ENCODE peak calls at places on chromosomes 6 and 20, in eight cellular contexts. G, O, T, X, M, N, B and I are unnamed samples.

GRCh38 chr6:33960345-33961313 is 156.8 kb upstream of the MLN start:
- DNase-seq in G (peak), N (no peak), M (no peak), B (no peak), X (no peak), T (no peak), O (no peak), I (no peak)

GRCh38 chr20:25584905-25585704 is at the start of gene NINL:
- DNase-seq in B (peak), N (peak), O (no peak), T (no peak), X (peak), G (peak), M (peak), I (peak)

GRCh38 chr20:15144911-15145310 is 807.5 kb upstream of the FLRT3 start:
- DNase-seq in O (no peak), X (no peak), G (no peak), M (no peak), T (no peak), N (no peak), B (no peak), I (no peak)

GRCh38 chr20:32203556-32204484 is 3.7 kb downstream of the PLAGL2 start:
- DNase-seq in G (no peak), B (no peak), X (no peak), N (no peak), T (no peak), O (no peak), M (no peak), I (no peak)

GRCh38 chr20:54431545-54431944 is 43.8 kb upstream of the DOK5 start:
- DNase-seq in T (no peak), X (no peak), G (no peak), B (peak), M (peak), N (no peak), O (peak), I (no peak)

GRCh38 chr6:117188627-117189201 is 76.6 kb upstream of the VGLL2 start:
- DNase-seq in T (peak), O (no peak), M (no peak), X (no peak), G (no peak), B (no peak), N (no peak), I (no peak)

GRCh38 chr6:336159-337114 is 44.1 kb downstream of the DUSP22 start:
- DNase-seq in B (no peak), X (no peak), M (no peak), N (no peak), G (no peak), O (no peak), T (peak), I (no peak)

GRCh38 chr20:56627122-56628014 is 1.7 kb upstream of the TFAP2C start:
- DNase-seq in M (no peak), B (no peak), T (no peak), G (peak), O (no peak), N (no peak), X (no peak), I (no peak)

GRCh38 chr6:136563386-136564152 is 13.3 kb upstream of the MAP7 start:
- DNase-seq in T (no peak), O (no peak), N (no peak), B (no peak), X (no peak), G (no peak), M (no peak), I (no peak)

GRCh38 chr20:59692139-59692538 is 87.8 kb downstream of the PHACTR3 start:
- DNase-seq in G (no peak), T (no peak), O (no peak), B (no peak), X (no peak), N (no peak), M (no peak), I (peak)

GRCh38 chr20:17538517-17539170 is 7.5 kb upstream of the BFSP1 start:
- DNase-seq in B (no peak), O (no peak), G (no peak), M (peak), N (no peak), X (no peak), T (peak), I (no peak)

GRCh38 chr20:47397652-47398301 is 41.3 kb upstream of the ZMYND8 start:
- DNase-seq in N (no peak), G (no peak), B (no peak), M (no peak), X (no peak), O (no peak), T (no peak), I (no peak)

GRCh38 chr6:5471044-5471443 is 209.7 kb downstream of the FARS2 start:
- DNase-seq in X (peak), T (peak), B (peak), G (peak), M (no peak), O (peak), N (peak), I (peak)

GRCh38 chr6:82971877-82972460 is 93.7 kb downstream of the UBE3D start:
- DNase-seq in B (no peak), X (no peak), O (no peak), T (no peak), N (no peak), M (no peak), G (no peak), I (no peak)

GRCh38 chr6:32982084-32982701 is 13.8 kb downstream of the BRD2 start:
- DNase-seq in B (no peak), T (peak), M (no peak), G (no peak), X (no peak), N (no peak), O (no peak), I (no peak)

GRCh38 chr6:170286246-170286933 is 4.5 kb downstream of the DLL1 start:
- DNase-seq in T (no peak), N (no peak), B (peak), G (peak), X (peak), M (peak), O (no peak), I (peak)

GRCh38 chr6:141484726-141485125 is 648.0 kb upstream of the GJE1 start:
- DNase-seq in B (no peak), N (no peak), M (no peak), X (no peak), O (no peak), T (peak), G (no peak), I (no peak)

GRCh38 chr6:77339926-77340325 is 123.4 kb downstream of the HTR1B start:
- DNase-seq in O (no peak), G (no peak), B (no peak), T (no peak), X (no peak), M (no peak), N (no peak), I (no peak)

GRCh38 chr6:98292812-98293211 is 541.6 kb upstream of the POU3F2 start:
- DNase-seq in N (no peak), M (no peak), T (no peak), X (no peak), O (no peak), B (no peak), G (no peak), I (no peak)

GRCh38 chr6:136069119-136069518 is 181.0 kb downstream of the MTFR2 start:
- DNase-seq in G (no peak), N (peak), O (no peak), M (peak), B (no peak), X (no peak), T (no peak), I (no peak)

GRCh38 chr6:55678330-55679224 is 99.6 kb upstream of the HMGCLL1 start:
- DNase-seq in B (no peak), X (no peak), M (no peak), O (no peak), N (no peak), G (peak), T (no peak), I (no peak)

GRCh38 chr20:33316958-33317357 is 33.9 kb downstream of the BPIFB1 start:
- DNase-seq in X (no peak), O (no peak), N (no peak), G (no peak), B (no peak), T (no peak), M (no peak), I (no peak)

GRCh38 chr20:22684072-22684762 is 99.8 kb upstream of the FOXA2 start:
- DNase-seq in N (peak), X (peak), M (peak), G (peak), T (peak), O (peak), B (peak), I (peak)

GRCh38 chr20:61809006-61809770 is 256.5 kb downstream of the TAF4 start:
- DNase-seq in X (peak), O (no peak), N (no peak), G (peak), B (no peak), T (no peak), M (no peak), I (no peak)

GRCh38 chr6:36999467-37000125 is 5.9 kb upstream of the FGD2 start:
- DNase-seq in M (no peak), B (no peak), O (no peak), X (no peak), G (no peak), N (no peak), T (no peak), I (no peak)

GRCh38 chr20:51447097-51447764 is 95.3 kb downstream of the NFATC2 start:
- DNase-seq in T (no peak), G (no peak), X (peak), N (peak), O (peak), M (peak), B (no peak), I (peak)

GRCh38 chr20:2680046-2680445 is 12.5 kb upstream of the EBF4 start:
- DNase-seq in M (no peak), O (no peak), G (no peak), B (no peak), T (no peak), X (no peak), N (no peak), I (no peak)

GRCh38 chr6:90285611-90286381 is 10.8 kb downstream of the BACH2 start:
- DNase-seq in X (peak), T (peak), M (peak), O (peak), N (peak), B (peak), G (peak), I (peak)

GRCh38 chr6:56693246-56693607 is 50.5 kb upstream of the DST start:
- DNase-seq in T (no peak), O (peak), G (no peak), X (peak), N (no peak), M (peak), B (peak), I (peak)

GRCh38 chr6:16477367-16478149 is 239.2 kb downstream of the GMPR start:
- DNase-seq in M (no peak), G (no peak), O (no peak), B (no peak), T (no peak), X (peak), N (no peak), I (peak)

GRCh38 chr6:86357877-86358276 is 579.5 kb upstream of the HTR1E start:
- DNase-seq in X (no peak), B (no peak), O (no peak), G (no peak), N (no peak), T (no peak), M (no peak), I (no peak)

GRCh38 chr6:118618676-118619377 is 32.6 kb downstream of the CEP85L start:
- DNase-seq in T (peak), X (peak), B (peak), N (peak), O (no peak), M (peak), G (peak), I (peak)

GRCh38 chr6:52612336-52613096 is 35.7 kb upstream of the TRAM2 start:
- DNase-seq in T (no peak), N (no peak), B (no peak), G (no peak), M (no peak), X (no peak), O (no peak), I (no peak)